ENCODE peak calls at places on chromosomes 13 and 19, in nine cellular contexts. O is thyroid gland; H is ovary; L is colonic mucosa; M is AG04449; V is CD4-positive, alpha-beta T cell; N is epithelial cell of proximal tubule; Z is DND-41; S is mammary epithelial cell. P is an unnamed sample.

GRCh38 chr19:45630463-45630862 is 8.7 kb downstream of the EML2 start:
- DNase-seq in H (no peak), V (no peak), Z (no peak), M (peak; percentile 81), L (no peak), N (peak; percentile 61), S (peak; percentile 97), O (no peak), P (peak; percentile 53)

GRCh38 chr13:39577833-39578232 is 25.2 kb downstream of the LHFPL6 start:
- DNase-seq in O (peak; percentile 16), V (no peak), N (no peak), Z (no peak), L (no peak), S (no peak), M (no peak), H (no peak), P (no peak)

GRCh38 chr13:79671420-79671819 is 190.5 kb downstream of the NDFIP2 start:
- DNase-seq in H (no peak), S (no peak), M (no peak), N (no peak), L (no peak), Z (no peak), V (no peak), O (no peak), P (no peak)

GRCh38 chr13:51942189-51942588 is 69.1 kb downstream of the ATP7B start:
- DNase-seq in Z (no peak), S (peak; percentile 38), N (no peak), O (no peak), V (peak; percentile 35), M (no peak), L (peak; percentile 93), H (no peak), P (no peak)

GRCh38 chr13:111282425-111282824 is 38.0 kb upstream of the TEX29 start:
- DNase-seq in O (no peak), H (no peak), L (no peak), V (no peak), M (no peak), Z (no peak), N (no peak), S (peak; percentile 2), P (no peak)

GRCh38 chr13:48446454-48446853 is 33.5 kb upstream of the LPAR6 start:
- DNase-seq in H (no peak), O (no peak), V (no peak), N (no peak), S (peak; percentile 62), Z (no peak), M (no peak), L (no peak), P (no peak)

GRCh38 chr19:3042545-3043267 is 13.6 kb upstream of the TLE2 start:
- DNase-seq in O (no peak), V (no peak), N (no peak), L (no peak), S (no peak), H (no peak), Z (no peak), M (no peak), P (no peak)

GRCh38 chr19:6495947-6496346 is 6.2 kb downstream of the TUBB4A start:
- DNase-seq in H (no peak), S (no peak), L (no peak), V (no peak), M (no peak), Z (no peak), N (no peak), O (no peak), P (no peak)

GRCh38 chr19:33813391-33814101 is 16.9 kb downstream of the KCTD15 start:
- DNase-seq in L (no peak), M (no peak), N (no peak), Z (no peak), H (no peak), S (no peak), O (no peak), V (no peak), P (no peak)

GRCh38 chr13:27446986-27447583 is 3.3 kb downstream of the MTIF3 start:
- DNase-seq in M (no peak), S (no peak), N (no peak), Z (peak; percentile 79), O (no peak), H (no peak), L (no peak), V (no peak), P (peak; percentile 37)

GRCh38 chr19:18130523-18131242 is 22.3 kb upstream of the PIK3R2 start:
- DNase-seq in S (no peak), O (no peak), L (no peak), V (no peak), Z (no peak), M (no peak), N (no peak), H (no peak), P (no peak)

GRCh38 chr19:31676271-31677004 is 327.2 kb upstream of the TSHZ3 start:
- DNase-seq in V (no peak), O (peak; percentile 21), Z (no peak), H (no peak), M (no peak), L (no peak), N (no peak), S (peak; percentile 14), P (peak; percentile 2)
- TF ChIP-seq CTCF in V (no peak), O (no peak), Z (peak; percentile 25), H (no peak), M (no peak), L (no peak), N (peak; percentile 28), S (peak; percentile 19), P (peak; percentile 9)

DNA sequence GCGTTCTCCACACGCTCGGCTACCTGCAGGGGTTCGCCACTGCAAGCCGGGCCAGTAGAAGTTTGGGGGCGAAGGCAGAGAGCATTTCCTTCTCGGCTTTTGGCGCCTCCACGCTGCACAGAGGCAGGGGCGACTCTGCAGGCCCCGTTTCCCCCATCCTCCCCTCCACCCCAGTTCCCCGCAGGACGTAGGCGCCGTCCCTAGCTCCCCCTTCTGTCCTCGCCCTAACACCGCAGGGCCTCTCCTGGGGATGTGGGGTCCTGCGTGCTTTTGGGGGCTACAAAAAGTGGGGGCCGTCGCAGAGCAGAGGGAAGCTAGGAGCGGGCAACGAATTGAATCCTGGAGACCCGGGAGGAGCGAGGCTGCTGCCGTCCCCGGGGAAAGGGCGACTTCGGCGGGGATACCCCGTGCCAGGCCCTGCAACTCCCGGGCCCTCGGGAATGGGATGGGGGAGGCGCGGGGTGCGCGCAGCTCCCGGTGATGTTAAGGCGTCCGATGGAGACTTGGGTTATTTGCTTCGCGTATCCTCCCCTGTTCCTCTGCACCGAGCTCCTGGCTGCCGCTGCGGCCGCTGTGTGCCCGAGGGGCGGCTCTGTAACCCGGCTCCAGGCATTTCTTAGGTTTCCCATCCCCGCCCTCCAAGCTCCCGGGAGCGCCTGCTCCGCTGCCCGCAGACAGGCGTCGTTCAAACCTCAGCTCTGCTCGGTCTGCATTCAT is 255.9 kb upstream of the SOX21 start:
- DNase-seq in V (no peak), H (peak; percentile 27), L (no peak), O (no peak), Z (no peak), S (no peak), M (no peak), N (no peak), P (peak; percentile 12)
- TF ChIP-seq CTCF in V (no peak), H (no peak), L (no peak), O (no peak), Z (no peak), S (no peak), M (peak; percentile 13), N (no peak), P (no peak)

GRCh38 chr13:24130134-24130792 is 30.3 kb upstream of the SPATA13 start:
- DNase-seq in V (no peak), M (no peak), S (no peak), N (no peak), L (no peak), O (no peak), H (no peak), Z (no peak), P (no peak)

GRCh38 chr13:24128112-24128511 is 32.4 kb upstream of the SPATA13 start:
- DNase-seq in S (no peak), L (no peak), M (no peak), N (no peak), Z (no peak), V (no peak), O (no peak), H (no peak), P (no peak)

GRCh38 chr13:24128962-24129361 is 31.6 kb upstream of the SPATA13 start:
- DNase-seq in N (no peak), O (no peak), L (no peak), S (no peak), M (no peak), Z (no peak), V (no peak), H (no peak), P (no peak)

GRCh38 chr13:24124789-24125476 is 35.6 kb upstream of the SPATA13 start:
- DNase-seq in H (no peak), L (no peak), O (no peak), S (no peak), Z (no peak), M (no peak), V (no peak), N (no peak), P (peak; percentile 9)

DNA sequence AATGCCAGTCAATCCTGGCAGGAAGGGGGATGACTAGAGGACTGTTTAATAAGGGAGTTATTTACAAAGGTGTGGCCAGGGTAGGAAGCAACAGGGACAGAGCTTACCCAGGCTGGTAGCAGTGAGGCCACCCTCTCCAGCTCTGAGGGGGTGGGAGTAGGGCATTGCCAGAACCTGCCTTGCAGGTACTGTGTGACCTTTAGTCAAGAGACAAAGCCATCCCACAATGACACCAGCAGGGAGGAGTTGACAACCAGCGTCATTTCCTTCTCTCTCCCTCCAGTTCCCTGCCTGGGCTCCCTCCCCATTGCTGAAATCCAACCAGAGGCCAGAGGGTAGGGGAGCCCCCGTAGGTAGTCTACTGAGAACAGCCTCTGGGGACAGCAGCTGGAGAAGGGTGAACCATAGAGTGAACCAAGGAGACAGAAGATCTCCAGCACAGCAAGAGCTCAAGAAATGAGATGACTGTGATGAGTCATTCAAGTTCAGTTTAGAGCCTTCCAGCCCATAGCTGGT is 33.3 kb upstream of the SPATA13 start:
- DNase-seq in O (no peak), Z (peak; percentile 10), L (peak; percentile 82), M (no peak), S (no peak), H (no peak), V (no peak), N (no peak), P (peak; percentile 67)
- TF ChIP-seq CTCF in O (no peak), Z (no peak), L (no peak), M (no peak), S (no peak), H (no peak), V (no peak), N (no peak), P (no peak)

DNA sequence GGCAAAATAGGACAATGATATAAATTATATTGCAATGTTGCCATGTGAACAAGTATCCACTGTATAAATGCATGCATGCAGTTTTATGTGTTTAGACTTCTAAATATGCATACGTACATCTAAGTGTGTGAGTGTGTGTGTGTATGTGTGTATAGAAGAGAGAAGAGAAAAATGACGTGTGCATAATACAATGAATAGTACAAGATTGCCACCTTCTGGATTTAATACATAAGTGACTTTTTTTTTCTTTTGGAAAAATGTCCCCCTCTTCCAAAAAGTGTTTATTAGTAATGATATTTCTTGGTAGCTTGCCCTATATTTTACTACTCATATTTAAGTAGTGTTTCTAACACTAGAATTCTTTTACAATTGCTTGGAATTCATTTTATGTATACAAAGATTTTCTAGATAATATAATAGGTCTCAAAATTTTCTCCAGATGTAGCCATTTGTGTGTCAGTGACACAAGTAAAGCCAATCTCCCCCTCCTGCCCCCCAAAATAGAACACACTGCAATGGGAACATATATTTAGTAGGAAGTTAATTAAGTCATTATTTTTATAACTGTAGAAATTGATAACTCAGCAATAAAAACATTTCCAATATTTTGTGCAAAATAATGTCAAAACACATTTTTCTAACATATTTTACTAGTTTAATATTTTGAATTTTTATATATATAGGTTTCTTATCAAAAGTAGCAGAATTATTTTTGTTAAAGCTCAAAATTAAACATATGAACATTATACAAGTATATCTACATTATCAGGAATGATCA is 783.3 kb upstream of the ATXN8OS start:
- DNase-seq in H (no peak), N (peak; percentile 12), S (no peak), V (no peak), L (no peak), M (no peak), Z (no peak), O (no peak), P (no peak)
- TF ChIP-seq CTCF in H (no peak), N (peak; percentile 48), S (no peak), V (no peak), L (no peak), M (no peak), Z (no peak), O (no peak), P (no peak)